ENCODE peak calls at places on chromosomes 13 and 19, in seven cellular contexts. S is breast epithelium, N is suprapubic skin, M is Peyer's patch, H is NB4, Y is IMR-90, T is tibial nerve. J is an unnamed sample.

GRCh38 chr13:113958373-113958772 is 15.5 kb downstream of the C13orf46 start:
- DNase-seq in S (no peak), H (no peak), M (no peak), T (no peak), Y (no peak), N (no peak), J (no peak)

GRCh38 chr19:37227996-37228395 is 10.0 kb downstream of the ZNF383 start:
- DNase-seq in M (no peak), S (peak), H (peak), Y (no peak), N (no peak), T (no peak), J (no peak)

GRCh38 chr19:35901854-35902661 is at the start of gene HCST:
- DNase-seq in N (no peak), S (no peak), H (peak), M (peak), Y (peak), T (no peak), J (no peak)

GRCh38 chr13:74193391-74193790 is 59.2 kb upstream of the KLF12 start:
- DNase-seq in M (no peak), H (no peak), Y (no peak), S (no peak), N (no peak), T (no peak), J (no peak)

GRCh38 chr13:93517658-93518057 is 291.1 kb downstream of the GPC6 start:
- DNase-seq in M (no peak), N (no peak), S (no peak), Y (no peak), H (no peak), T (no peak), J (no peak)

GRCh38 chr19:14021474-14021873 is 6.5 kb upstream of the RLN3 start:
- DNase-seq in Y (no peak), H (peak), N (no peak), M (no peak), T (no peak), S (no peak), J (no peak)

GRCh38 chr13:108851660-108852059 is 222.2 kb downstream of the MYO16 start:
- DNase-seq in M (no peak), H (no peak), T (no peak), S (no peak), Y (no peak), N (no peak), J (no peak)

GRCh38 chr13:97239306-97239705 is 17.2 kb downstream of the MBNL2 start:
- DNase-seq in Y (no peak), H (no peak), N (no peak), S (no peak), T (no peak), M (no peak), J (no peak)

GRCh38 chr19:36417752-36418286 is 625 bp downstream of the ZFP82 start:
- DNase-seq in S (no peak), M (no peak), T (no peak), H (no peak), N (peak), Y (no peak), J (no peak)

DNA sequence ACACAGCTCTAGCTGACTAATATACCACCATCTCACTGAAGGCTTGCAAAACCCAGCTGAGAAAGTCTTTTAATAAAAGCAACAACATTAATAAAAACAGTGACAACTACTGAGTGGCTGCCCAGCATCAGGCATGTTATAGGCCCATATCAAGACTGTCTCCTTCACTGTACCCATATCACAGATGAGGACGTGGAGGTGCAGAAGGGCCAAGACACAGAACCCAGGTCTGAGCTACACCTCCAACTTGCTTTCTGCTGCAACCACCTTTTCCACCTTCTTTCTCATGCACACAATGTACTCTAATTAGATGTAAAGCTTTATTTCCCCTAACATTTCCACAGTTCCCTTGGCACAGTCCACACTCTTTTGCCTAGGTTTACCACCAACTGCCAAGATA is 10.7 kb upstream of the MED26 start:
- DNase-seq in S (no peak), M (no peak), N (no peak), Y (no peak), H (no peak), T (no peak), J (no peak)
- TF ChIP-seq POLR2A in S (no peak), M (no peak), N (no peak), Y (no peak), H (no peak), T (no peak), J (no peak)

GRCh38 chr13:110559429-110559943 is 2.0 kb downstream of the RAB20 start:
- DNase-seq in S (peak), N (no peak), H (no peak), M (no peak), Y (peak), T (no peak), J (peak)
- H3K4me3 ChIP-seq in S (peak), N (peak), H (peak), M (peak), Y (peak), T (peak), J (peak)

GRCh38 chr13:23574421-23574820 is 4.2 kb downstream of the TNFRSF19 start:
- DNase-seq in Y (no peak), S (no peak), M (no peak), T (no peak), N (no peak), H (no peak), J (no peak)

GRCh38 chr13:23570931-23571330 is 719 bp downstream of the TNFRSF19 start:
- DNase-seq in S (no peak), N (no peak), Y (peak), M (no peak), H (no peak), T (no peak), J (no peak)

GRCh38 chr13:23572836-23573235 is 2.6 kb downstream of the TNFRSF19 start:
- DNase-seq in M (no peak), T (no peak), Y (no peak), S (no peak), H (no peak), N (no peak), J (no peak)

GRCh38 chr13:23567792-23568480 is 2.3 kb upstream of the TNFRSF19 start:
- DNase-seq in M (no peak), Y (no peak), N (no peak), H (no peak), S (no peak), T (no peak), J (no peak)

GRCh38 chr13:23570099-23570926 is at the start of gene TNFRSF19:
- DNase-seq in Y (peak), N (no peak), S (no peak), H (no peak), M (no peak), T (peak), J (peak)
- TF ChIP-seq CTCF in Y (no peak), N (no peak), S (no peak), H (no peak), M (no peak), T (no peak), J (no peak)

GRCh38 chr19:19866599-19867248 is 1.0 kb downstream of the ZNF253 start:
- DNase-seq in T (no peak), S (no peak), Y (no peak), M (peak), H (peak), N (no peak), J (no peak)

GRCh38 chr19:19860756-19861390 is 4.8 kb upstream of the ZNF253 start:
- DNase-seq in T (no peak), Y (no peak), H (no peak), N (no peak), S (no peak), M (peak), J (peak)

GRCh38 chr19:19871932-19872331 is 6.2 kb downstream of the ZNF253 start:
- DNase-seq in N (no peak), Y (no peak), H (no peak), M (no peak), T (no peak), S (no peak), J (no peak)

GRCh38 chr19:19865750-19866598 is at the start of gene ZNF253:
- DNase-seq in M (peak), N (peak), S (peak), T (peak), H (peak), Y (peak), J (peak)
- TF ChIP-seq POLR2A in M (peak), N (peak), S (peak), T (peak), H (peak), Y (peak), J (peak)

DNA sequence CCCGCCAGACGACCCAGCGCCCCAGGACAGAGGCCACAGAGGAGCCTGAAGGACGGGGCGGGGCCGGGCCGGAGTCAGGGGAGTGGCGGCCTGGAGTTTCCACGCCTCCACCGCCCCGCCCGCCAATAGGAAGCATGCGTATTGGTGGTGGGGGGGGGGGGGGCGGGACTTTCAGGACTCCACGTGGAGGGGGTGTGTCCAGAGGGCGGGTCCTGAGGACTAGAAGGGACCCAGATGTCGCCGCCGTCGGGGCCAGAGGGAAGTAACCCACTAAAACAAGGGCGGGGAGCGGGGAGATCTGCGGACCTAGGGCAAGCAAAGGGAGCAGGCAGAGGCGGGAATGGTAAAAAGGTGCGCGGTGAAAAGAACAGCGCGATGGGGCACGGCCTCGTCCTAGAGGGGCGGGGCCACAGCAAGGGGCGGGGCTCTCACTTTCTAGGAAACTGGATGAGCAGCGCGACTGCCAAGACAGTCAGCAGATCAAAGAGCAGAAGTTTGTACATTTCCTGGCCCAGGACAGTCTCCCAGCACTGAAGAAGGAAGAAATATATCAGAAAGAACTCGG is 2.8 kb upstream of the LENG1 start:
- DNase-seq in T (peak), H (peak), M (peak), N (peak), Y (peak), S (peak), J (peak)
- H3K4me3 ChIP-seq in T (no peak), H (peak), M (peak), N (peak), Y (peak), S (peak), J (no peak)

DNA sequence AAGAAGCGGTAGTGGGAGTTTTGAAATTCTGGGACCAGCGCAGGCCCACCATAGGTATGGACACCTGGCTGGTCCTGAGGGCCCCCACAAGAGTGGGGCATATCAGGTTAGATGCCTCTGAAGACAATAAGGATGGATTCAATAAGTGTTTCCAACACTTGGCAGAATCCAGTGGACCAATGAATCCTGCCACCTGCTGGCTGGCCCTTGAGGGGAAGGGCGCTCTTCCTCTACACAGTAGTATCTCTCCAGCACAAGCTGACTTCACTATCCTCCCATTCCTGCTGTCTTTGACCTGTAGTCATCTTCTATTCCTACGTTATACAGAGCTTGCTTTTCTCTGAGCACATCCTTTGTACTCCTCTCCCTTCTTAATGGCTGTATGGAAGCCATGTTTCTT is 199.7 kb upstream of the TSHZ3 start:
- DNase-seq in Y (peak), H (peak), N (no peak), M (no peak), T (no peak), S (no peak), J (peak)
- TF ChIP-seq CTCF in Y (peak), H (peak), N (no peak), M (no peak), T (no peak), S (peak), J (peak)

J was measured in body of pancreas.